ENCODE peak calls at places on chromosomes 4 and X, in six cellular contexts. S is psoas muscle, Q is prostate gland, O is heart right ventricle, F is A549, K is endothelial cell of umbilical vein. Z is an unnamed sample.

GRCh38 chr4:89586318-89586717 is 250.6 kb downstream of the SNCA start:
- DNase-seq in S (no peak), O (no peak), K (no peak), F (no peak), Q (no peak), Z (no peak)

GRCh38 chrX:37860731-37861130 is 13.4 kb upstream of the DYNLT3 start:
- DNase-seq in S (no peak), O (no peak), F (no peak), Q (no peak), K (no peak), Z (no peak)

GRCh38 chr4:10097906-10098769 is 18.5 kb downstream of the WDR1 start:
- DNase-seq in Q (no peak), K (no peak), O (no peak), S (no peak), F (no peak), Z (no peak)

GRCh38 chr4:108492816-108493595 is 127.4 kb upstream of the RPL34 start:
- DNase-seq in O (no peak), F (no peak), K (no peak), Q (no peak), S (no peak), Z (no peak)

GRCh38 chr4:145299380-145300076 is 119.1 kb upstream of the OTUD4 start:
- DNase-seq in S (no peak), Q (no peak), K (no peak), O (no peak), F (no peak), Z (no peak)

GRCh38 chrX:120749141-120749846 is 119.4 kb upstream of the C1GALT1C1 start:
- DNase-seq in O (no peak), Q (no peak), K (peak; percentile 69), S (no peak), F (no peak), Z (no peak)

GRCh38 chr4:33262809-33263208 is 2542.6 kb downstream of the PCDH7 start:
- DNase-seq in O (no peak), K (no peak), F (peak; percentile 0), S (no peak), Q (no peak), Z (no peak)

GRCh38 chr4:5165419-5166369 is 114.4 kb downstream of the STK32B start:
- DNase-seq in Q (no peak), K (peak; percentile 42), S (no peak), O (no peak), F (no peak), Z (no peak)

GRCh38 chr4:112214397-112215264 is 17.0 kb upstream of the AP1AR start:
- DNase-seq in O (no peak), S (no peak), Q (no peak), K (peak; percentile 34), F (peak; percentile 46), Z (no peak)

GRCh38 chr4:125283702-125284279 is 31.0 kb upstream of the FAT4 start:
- DNase-seq in F (no peak), S (no peak), O (no peak), K (peak; percentile 54), Q (no peak), Z (no peak)

GRCh38 chr4:161581262-161581661 is 582.5 kb downstream of the FSTL5 start:
- DNase-seq in K (no peak), O (no peak), F (no peak), Q (no peak), S (no peak), Z (no peak)

GRCh38 chr4:144910753-144911152 is 187.2 kb downstream of the ANAPC10 start:
- DNase-seq in K (no peak), O (no peak), F (no peak), Q (no peak), S (no peak), Z (no peak)

GRCh38 chr4:73586040-73586439 is 34.2 kb downstream of the RASSF6 start:
- DNase-seq in S (no peak), Q (no peak), F (no peak), K (no peak), O (no peak), Z (no peak)

GRCh38 chr4:9825049-9825448 is 43.6 kb downstream of the DRD5 start:
- DNase-seq in S (no peak), Q (no peak), K (no peak), F (no peak), O (no peak), Z (no peak)

GRCh38 chr4:53598483-53598882 is 7.2 kb upstream of the LNX1 start:
- DNase-seq in Q (no peak), K (no peak), S (no peak), F (no peak), O (no peak), Z (no peak)

GRCh38 chrX:117636826-117637225 is 479.8 kb downstream of the KLHL13 start:
- DNase-seq in F (no peak), Q (no peak), K (no peak), S (no peak), O (no peak), Z (no peak)

GRCh38 chr4:4480685-4481393 is 61.0 kb downstream of the STX18 start:
- DNase-seq in F (no peak), K (peak; percentile 13), S (no peak), Q (no peak), O (no peak), Z (no peak)

GRCh38 chr4:74543983-74544382 is 99.0 kb downstream of the AREG start:
- DNase-seq in K (no peak), S (no peak), F (no peak), O (no peak), Q (no peak), Z (no peak)

GRCh38 chr4:163623787-163624186 is 129.3 kb downstream of the TMA16 start:
- DNase-seq in O (no peak), S (no peak), K (no peak), F (no peak), Q (no peak), Z (no peak)

GRCh38 chr4:98473046-98473445 is 185.4 kb downstream of the TSPAN5 start:
- DNase-seq in K (no peak), Q (no peak), F (no peak), S (no peak), O (no peak), Z (no peak)

GRCh38 chr4:152961041-152961751 is 25.1 kb downstream of the FHDC1 start:
- DNase-seq in S (no peak), K (peak; percentile 69), O (no peak), Q (no peak), F (no peak), Z (no peak)

GRCh38 chr4:931194-931959 is 739 bp downstream of the GAK start:
- DNase-seq in O (no peak), S (no peak), F (no peak), Q (no peak), K (peak; percentile 34), Z (no peak)
- H3K4me1 ChIP-seq in O (peaks cover 68% of the 10 kb centered on the region), S (peaks cover 30% of the 10 kb centered on the region), F (peaks cover 21% of the 10 kb centered on the region), Q (peaks cover 14% of the 10 kb centered on the region), K (peaks cover 9% of the 10 kb centered on the region), Z (peaks cover 3% of the 10 kb centered on the region)

GRCh38 chr4:103204114-103204513 is 6.0 kb upstream of the CENPE start:
- DNase-seq in S (no peak), O (no peak), Q (no peak), F (no peak), K (peak; percentile 21), Z (no peak)

GRCh38 chr4:103201724-103202123 is 3.6 kb upstream of the CENPE start:
- DNase-seq in O (no peak), K (no peak), F (no peak), S (no peak), Q (no peak), Z (no peak)

GRCh38 chr4:103198111-103198765 is at the start of gene CENPE:
- DNase-seq in F (peak; percentile 16), S (peak; percentile 84), Q (peak; percentile 74), O (peak; percentile 89), K (peak; percentile 94), Z (peak; percentile 58)

GRCh38 chr4:103199009-103199408 is 866 bp upstream of the CENPE start:
- DNase-seq in K (no peak), F (no peak), Q (no peak), O (no peak), S (no peak), Z (no peak)

DNA sequence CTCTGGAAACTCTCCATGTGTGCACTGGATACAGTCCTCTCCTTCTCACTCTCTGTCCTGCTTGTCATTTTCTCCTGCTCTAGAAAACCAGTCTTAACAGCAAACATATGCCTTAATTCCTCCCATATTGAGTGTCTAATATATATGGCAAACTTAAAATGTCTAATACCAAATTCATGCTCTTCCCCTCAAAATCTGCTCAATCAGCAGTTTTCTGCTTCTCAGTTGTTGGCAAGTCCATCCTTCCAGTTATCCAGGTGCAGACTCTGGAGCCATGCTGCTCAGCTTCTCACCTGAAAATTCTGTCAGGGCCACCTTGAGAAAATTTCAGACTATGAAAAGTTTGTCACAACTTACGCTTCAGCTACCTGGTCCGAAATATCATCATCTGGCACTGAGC is 3.1 kb upstream of the CENPE start:
- DNase-seq in Q (no peak), S (no peak), F (no peak), O (no peak), K (no peak), Z (no peak)
- TF ChIP-seq CTCF in Q (no peak), S (no peak), F (no peak), O (no peak), K (no peak), Z (no peak)

DNA sequence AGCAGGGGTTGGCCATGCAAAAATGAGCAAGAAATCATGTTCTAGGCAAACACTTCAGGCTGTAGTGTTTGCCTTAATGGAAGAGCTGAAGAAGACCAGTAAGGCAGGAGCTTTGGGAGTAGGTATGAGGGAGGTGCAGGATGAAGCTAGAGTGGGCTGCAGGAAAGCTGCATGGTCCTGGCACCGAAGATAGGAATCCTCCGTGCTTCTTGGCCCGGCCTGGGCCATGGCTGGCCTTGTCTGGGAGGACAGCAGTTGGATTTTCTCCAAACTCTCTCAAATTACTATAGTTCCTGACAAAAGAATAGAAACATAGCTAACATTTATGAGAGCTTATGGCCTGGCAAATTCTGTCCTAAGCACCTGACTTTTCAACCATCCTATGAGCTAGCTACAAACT is 116.5 kb downstream of the UCHL1 start:
- DNase-seq in O (no peak), Q (no peak), F (no peak), K (peak; percentile 29), S (no peak), Z (no peak)
- H3K27ac ChIP-seq in O (no peak overlapping the region), Q (no peak overlapping the region), F (no peak overlapping the region), K (no peak overlapping the region), S (peak overlapping the region; percentile 91), Z (no peak overlapping the region)

GRCh38 chr4:76601791-76602190 is 166.8 kb downstream of the SHROOM3 start:
- DNase-seq in S (no peak), O (no peak), K (peak; percentile 82), Q (no peak), F (no peak), Z (no peak)
- H3K4me1 ChIP-seq in S (no peaks in the 10 kb centered on the region), O (peaks cover 10% of the 10 kb centered on the region), K (no peaks in the 10 kb centered on the region), Q (no peaks in the 10 kb centered on the region), F (no peaks in the 10 kb centered on the region), Z (peaks cover 10% of the 10 kb centered on the region)

GRCh38 chr4:35541146-35541887 is 703.0 kb downstream of the ARAP2 start:
- DNase-seq in K (no peak), S (no peak), O (no peak), F (no peak), Q (no peak), Z (no peak)

GRCh38 chr4:35539404-35540055 is 704.8 kb downstream of the ARAP2 start:
- DNase-seq in K (no peak), O (no peak), F (no peak), S (no peak), Q (no peak), Z (no peak)

GRCh38 chr4:35538807-35539206 is 705.5 kb downstream of the ARAP2 start:
- DNase-seq in O (no peak), F (no peak), K (no peak), Q (no peak), S (no peak), Z (no peak)

DNA sequence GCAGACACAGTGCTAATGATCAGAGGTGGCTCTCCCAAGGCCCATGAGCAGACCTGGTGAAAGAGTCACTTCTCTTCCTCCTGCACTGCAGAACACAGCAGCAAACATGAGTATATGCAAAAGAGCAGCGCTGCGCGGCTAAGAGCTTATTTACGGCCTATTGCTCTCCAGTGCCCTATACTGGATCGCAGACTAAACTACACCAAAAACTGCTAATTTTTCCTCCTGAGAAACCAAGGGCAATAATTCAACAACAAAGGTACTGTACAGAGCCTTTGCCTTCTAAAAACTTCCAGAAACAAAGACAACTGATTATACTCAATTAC is 702.5 kb downstream of the ARAP2 start:
- DNase-seq in Q (no peak), F (no peak), O (no peak), K (no peak), S (no peak), Z (no peak)
- TF ChIP-seq CTCF in Q (no peak), F (no peak), O (no peak), K (no peak), S (no peak), Z (no peak)

Z was measured in breast epithelium.